ENCODE peak calls at places on chromosomes 2 and 18, in seven cellular contexts. One of them, this sample, is unnamed. For H4K20me1, the result is how much of the 10 kb centered on the place peaks cover.

GRCh38 chr2:107592225-107592624 is 234.5 kb upstream of the RGPD4 start:
- DNase-seq in GM23338: no peak
- DNase-seq in PC-3: no peak
- DNase-seq in HCT116: no peak
- DNase-seq in MM.1S: no peak
- DNase-seq in hepatocyte: no peak
- DNase-seq in GM23248: peak
- DNase-seq in this sample: no peak

GRCh38 chr2:69083126-69083733 is 70.3 kb downstream of the ANTXR1 start:
- DNase-seq in hepatocyte: peak
- DNase-seq in GM23338: no peak
- DNase-seq in MM.1S: no peak
- DNase-seq in HCT116: no peak
- DNase-seq in PC-3: peak
- DNase-seq in GM23248: peak
- DNase-seq in this sample: no peak

GRCh38 chr2:181025004-181025403 is 44.6 kb downstream of the UBE2E3 start:
- DNase-seq in MM.1S: no peak
- DNase-seq in GM23248: no peak
- DNase-seq in PC-3: no peak
- DNase-seq in HCT116: no peak
- DNase-seq in GM23338: no peak
- DNase-seq in hepatocyte: no peak
- DNase-seq in this sample: no peak

GRCh38 chr18:46250084-46250811 is 146.1 kb downstream of the HAUS1 start:
- DNase-seq in MM.1S: peak
- DNase-seq in GM23248: peak
- DNase-seq in hepatocyte: peak
- DNase-seq in PC-3: peak
- DNase-seq in GM23338: peak
- DNase-seq in HCT116: peak
- DNase-seq in this sample: no peak

GRCh38 chr2:65539633-65540032 is 107.2 kb upstream of the SPRED2 start:
- DNase-seq in PC-3: no peak
- DNase-seq in GM23338: no peak
- DNase-seq in hepatocyte: no peak
- DNase-seq in MM.1S: no peak
- DNase-seq in HCT116: no peak
- DNase-seq in GM23248: no peak
- DNase-seq in this sample: no peak

GRCh38 chr2:63665806-63666205 is 77.0 kb downstream of the MDH1 start:
- DNase-seq in PC-3: no peak
- DNase-seq in HCT116: no peak
- DNase-seq in GM23248: peak
- DNase-seq in hepatocyte: no peak
- DNase-seq in MM.1S: no peak
- DNase-seq in GM23338: no peak
- DNase-seq in this sample: no peak

GRCh38 chr18:46152436-46152807 is 48.2 kb downstream of the HAUS1 start:
- DNase-seq in GM23248: peak
- DNase-seq in hepatocyte: no peak
- DNase-seq in MM.1S: no peak
- DNase-seq in PC-3: peak
- DNase-seq in HCT116: no peak
- DNase-seq in GM23338: no peak
- DNase-seq in this sample: no peak

GRCh38 chr18:10032331-10032979 is 118.6 kb downstream of the VAPA start:
- DNase-seq in HCT116: no peak
- DNase-seq in hepatocyte: no peak
- DNase-seq in PC-3: no peak
- DNase-seq in MM.1S: no peak
- DNase-seq in GM23338: peak
- DNase-seq in GM23248: no peak
- DNase-seq in this sample: peak

GRCh38 chr18:48190994-48191393 is 218.2 kb downstream of the ZBTB7C start:
- DNase-seq in MM.1S: no peak
- DNase-seq in hepatocyte: no peak
- DNase-seq in GM23338: no peak
- DNase-seq in HCT116: no peak
- DNase-seq in PC-3: no peak
- DNase-seq in GM23248: no peak
- DNase-seq in this sample: no peak

GRCh38 chr2:40400336-40400953 is 51.4 kb downstream of the SLC8A1 start:
- DNase-seq in hepatocyte: no peak
- DNase-seq in MM.1S: no peak
- DNase-seq in GM23338: peak
- DNase-seq in PC-3: peak
- DNase-seq in GM23248: peak
- DNase-seq in HCT116: no peak
- DNase-seq in this sample: no peak

GRCh38 chr2:60998628-60999545 is 18.6 kb upstream of the PEX13 start:
- DNase-seq in GM23338: peak
- DNase-seq in HCT116: no peak
- DNase-seq in PC-3: peak
- DNase-seq in hepatocyte: peak
- DNase-seq in MM.1S: peak
- DNase-seq in GM23248: peak
- DNase-seq in this sample: peak

GRCh38 chr2:226478121-226478809 is 321.4 kb downstream of the IRS1 start:
- DNase-seq in hepatocyte: peak
- DNase-seq in GM23248: peak
- DNase-seq in GM23338: peak
- DNase-seq in MM.1S: no peak
- DNase-seq in PC-3: peak
- DNase-seq in HCT116: peak
- DNase-seq in this sample: peak

GRCh38 chr18:13696961-13697360 is 29.4 kb downstream of the FAM210A start:
- DNase-seq in HCT116: no peak
- DNase-seq in GM23248: peak
- DNase-seq in GM23338: no peak
- DNase-seq in MM.1S: no peak
- DNase-seq in hepatocyte: no peak
- DNase-seq in PC-3: no peak
- DNase-seq in this sample: no peak

GRCh38 chr2:155663265-155663664 is 669.3 kb downstream of the NR4A2 start:
- DNase-seq in MM.1S: no peak
- DNase-seq in GM23248: no peak
- DNase-seq in hepatocyte: no peak
- DNase-seq in PC-3: peak
- DNase-seq in GM23338: no peak
- DNase-seq in HCT116: no peak
- DNase-seq in this sample: no peak

GRCh38 chr2:20614201-20615045 is 36.5 kb downstream of the HS1BP3 start:
- DNase-seq in HCT116: no peak
- DNase-seq in MM.1S: peak
- DNase-seq in GM23338: peak
- DNase-seq in GM23248: no peak
- DNase-seq in PC-3: peak
- DNase-seq in hepatocyte: no peak
- DNase-seq in this sample: peak

GRCh38 chr2:54482725-54483124 is 26.6 kb downstream of the SPTBN1 start:
- DNase-seq in MM.1S: no peak
- DNase-seq in HCT116: peak
- DNase-seq in GM23248: peak
- DNase-seq in GM23338: no peak
- DNase-seq in hepatocyte: no peak
- DNase-seq in PC-3: peak
- DNase-seq in this sample: peak

GRCh38 chr2:69272803-69273471 is 114.1 kb downstream of the GFPT1 start:
- DNase-seq in PC-3: no peak
- DNase-seq in hepatocyte: peak
- DNase-seq in GM23248: no peak
- DNase-seq in MM.1S: no peak
- DNase-seq in HCT116: no peak
- DNase-seq in GM23338: peak
- DNase-seq in this sample: peak

GRCh38 chr2:238995634-238996033 is 147.7 kb downstream of the TWIST2 start:
- DNase-seq in GM23338: no peak
- DNase-seq in hepatocyte: no peak
- DNase-seq in HCT116: no peak
- DNase-seq in GM23248: peak
- DNase-seq in PC-3: peak
- DNase-seq in MM.1S: no peak
- DNase-seq in this sample: no peak

GRCh38 chr2:230870544-230871360 is 6.0 kb downstream of the ITM2C start:
- DNase-seq in MM.1S: peak
- DNase-seq in PC-3: no peak
- DNase-seq in GM23248: no peak
- DNase-seq in HCT116: no peak
- DNase-seq in hepatocyte: peak
- DNase-seq in GM23338: no peak
- DNase-seq in this sample: peak

GRCh38 chr18:79912409-79912991 is 39.0 kb downstream of the SLC66A2 start:
- DNase-seq in MM.1S: no peak
- DNase-seq in HCT116: no peak
- DNase-seq in hepatocyte: peak
- DNase-seq in GM23338: no peak
- DNase-seq in PC-3: no peak
- DNase-seq in GM23248: peak
- DNase-seq in this sample: no peak

GRCh38 chr2:111148925-111149324 is 28.2 kb downstream of the BCL2L11 start:
- DNase-seq in GM23338: no peak
- DNase-seq in hepatocyte: no peak
- DNase-seq in PC-3: no peak
- DNase-seq in HCT116: no peak
- DNase-seq in MM.1S: no peak
- DNase-seq in GM23248: no peak
- DNase-seq in this sample: no peak

GRCh38 chr2:208015475-208015874 is 9.9 kb downstream of the PLEKHM3 start:
- DNase-seq in GM23338: no peak
- DNase-seq in MM.1S: no peak
- DNase-seq in PC-3: peak
- DNase-seq in GM23248: no peak
- DNase-seq in hepatocyte: peak
- DNase-seq in HCT116: no peak
- DNase-seq in this sample: no peak

GRCh38 chr2:51490576-51491234 is 458.8 kb upstream of the NRXN1 start:
- DNase-seq in HCT116: no peak
- DNase-seq in GM23338: no peak
- DNase-seq in hepatocyte: no peak
- DNase-seq in GM23248: no peak
- DNase-seq in PC-3: no peak
- DNase-seq in MM.1S: no peak
- DNase-seq in this sample: no peak

GRCh38 chr18:12516049-12516677 is 108.4 kb downstream of the PRELID3A start:
- DNase-seq in GM23248: peak
- DNase-seq in hepatocyte: no peak
- DNase-seq in MM.1S: no peak
- DNase-seq in GM23338: no peak
- DNase-seq in PC-3: no peak
- DNase-seq in HCT116: no peak
- DNase-seq in this sample: no peak

GRCh38 chr2:119520696-119521436 is 3.4 kb downstream of the SCTR start:
- DNase-seq in GM23248: no peak
- DNase-seq in PC-3: no peak
- DNase-seq in GM23338: no peak
- DNase-seq in MM.1S: peak
- DNase-seq in hepatocyte: no peak
- DNase-seq in HCT116: no peak
- DNase-seq in this sample: no peak

GRCh38 chr2:113926314-113926713 is 36.4 kb downstream of the ACTR3 start:
- DNase-seq in GM23248: no peak
- DNase-seq in GM23338: no peak
- DNase-seq in PC-3: no peak
- DNase-seq in HCT116: no peak
- DNase-seq in MM.1S: no peak
- DNase-seq in hepatocyte: no peak
- DNase-seq in this sample: no peak
- H4K20me1 ChIP-seq in GM23248: under half
- H4K20me1 ChIP-seq in GM23338: under half
- H4K20me1 ChIP-seq in PC-3: under half
- H4K20me1 ChIP-seq in HCT116: under half
- H4K20me1 ChIP-seq in MM.1S: under half
- H4K20me1 ChIP-seq in hepatocyte: under half
- H4K20me1 ChIP-seq in this sample: under half

GRCh38 chr2:197278804-197279763 is 31.5 kb downstream of the ANKRD44 start:
- DNase-seq in HCT116: no peak
- DNase-seq in hepatocyte: no peak
- DNase-seq in PC-3: no peak
- DNase-seq in MM.1S: no peak
- DNase-seq in GM23248: no peak
- DNase-seq in GM23338: no peak
- DNase-seq in this sample: no peak
- TF ChIP-seq EZH2phosphoT487 in HCT116: no peak
- TF ChIP-seq EZH2phosphoT487 in hepatocyte: no peak
- TF ChIP-seq EZH2phosphoT487 in PC-3: no peak
- TF ChIP-seq EZH2phosphoT487 in MM.1S: no peak
- TF ChIP-seq EZH2phosphoT487 in GM23248: no peak
- TF ChIP-seq EZH2phosphoT487 in GM23338: no peak
- TF ChIP-seq EZH2phosphoT487 in this sample: no peak

GRCh38 chr2:174205562-174205961 is 42.8 kb downstream of the OLA1 start:
- DNase-seq in GM23338: no peak
- DNase-seq in MM.1S: no peak
- DNase-seq in hepatocyte: no peak
- DNase-seq in GM23248: no peak
- DNase-seq in PC-3: no peak
- DNase-seq in HCT116: no peak
- DNase-seq in this sample: no peak
- TF ChIP-seq EZH2 in GM23338: no peak
- TF ChIP-seq EZH2 in MM.1S: no peak
- TF ChIP-seq EZH2 in hepatocyte: no peak
- TF ChIP-seq EZH2 in GM23248: no peak
- TF ChIP-seq EZH2 in PC-3: no peak
- TF ChIP-seq EZH2 in HCT116: no peak
- TF ChIP-seq EZH2 in this sample: no peak

DNA sequence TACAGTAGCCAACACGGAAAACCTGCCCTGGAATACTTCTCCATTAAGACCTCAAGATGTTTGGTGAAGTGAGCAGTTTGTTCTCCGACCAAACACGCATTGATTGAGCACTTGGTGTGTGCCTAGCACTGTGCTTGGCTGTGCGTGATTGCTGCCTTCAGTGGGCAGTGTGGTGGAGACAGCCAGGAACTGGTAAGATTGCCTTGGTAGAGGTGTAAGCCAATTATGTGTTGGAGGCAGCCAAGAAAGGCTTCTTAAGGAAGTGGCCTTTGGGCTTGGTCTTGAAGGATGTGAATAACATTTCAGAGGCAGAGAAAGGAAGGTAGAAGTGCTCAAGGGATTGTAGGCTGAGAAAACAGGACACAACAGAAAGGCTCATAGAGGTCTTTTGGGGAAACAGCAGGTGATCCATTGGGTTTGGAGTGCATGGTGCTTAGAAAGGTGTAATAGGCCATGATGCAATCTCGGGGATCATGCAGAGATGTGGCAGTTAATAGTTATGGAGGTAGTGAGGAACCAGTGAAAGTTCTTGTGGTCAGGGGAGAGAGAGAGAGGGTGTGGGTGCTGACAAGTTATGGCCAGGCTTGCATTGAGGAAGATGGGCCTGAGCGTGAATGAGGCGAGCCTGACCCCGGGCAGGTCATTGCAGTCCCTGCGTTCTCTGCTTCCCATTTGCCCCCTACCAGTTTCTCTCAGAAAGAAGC is 6.3 kb downstream of the B3GNT2 start:
- DNase-seq in GM23338: no peak
- DNase-seq in MM.1S: no peak
- DNase-seq in HCT116: no peak
- DNase-seq in GM23248: no peak
- DNase-seq in hepatocyte: no peak
- DNase-seq in PC-3: no peak
- DNase-seq in this sample: no peak
- H4K20me1 ChIP-seq in GM23338: half or more
- H4K20me1 ChIP-seq in MM.1S: under half
- H4K20me1 ChIP-seq in HCT116: under half
- H4K20me1 ChIP-seq in GM23248: under half
- H4K20me1 ChIP-seq in hepatocyte: half or more
- H4K20me1 ChIP-seq in PC-3: under half
- H4K20me1 ChIP-seq in this sample: half or more

This sample was measured in neural progenitor cell.